ENCODE peak calls at places on chromosomes 11 and 22, in six cellular contexts. One of them, this sample, is unnamed.

GRCh38 chr22:47437110-47437509 is 674.7 kb downstream of the TBC1D22A start:
- DNase-seq in HCT116: no peak
- DNase-seq in AG09309: no peak
- DNase-seq in brain microvascular endothelial cell: no peak
- DNase-seq in Calu3: no peak
- DNase-seq in body of pancreas: no peak
- DNase-seq in this sample: no peak

GRCh38 chr22:44379817-44380560 is 67.2 kb upstream of the SHISAL1 start:
- DNase-seq in HCT116: no peak
- DNase-seq in AG09309: no peak
- DNase-seq in brain microvascular endothelial cell: no peak
- DNase-seq in Calu3: no peak
- DNase-seq in body of pancreas: no peak
- DNase-seq in this sample: no peak

GRCh38 chr22:48783821-48784266 is 1043.8 kb downstream of the BRD1 start:
- DNase-seq in HCT116: no peak
- DNase-seq in AG09309: no peak
- DNase-seq in brain microvascular endothelial cell: no peak
- DNase-seq in Calu3: no peak
- DNase-seq in body of pancreas: no peak
- DNase-seq in this sample: no peak

GRCh38 chr11:27013741-27014415 is 20.0 kb downstream of the FIBIN start:
- DNase-seq in HCT116: no peak
- DNase-seq in AG09309: peak
- DNase-seq in brain microvascular endothelial cell: peak
- DNase-seq in Calu3: no peak
- DNase-seq in body of pancreas: no peak
- DNase-seq in this sample: no peak

GRCh38 chr11:13160745-13161144 is 116.8 kb upstream of the BMAL1 start:
- DNase-seq in HCT116: no peak
- DNase-seq in AG09309: no peak
- DNase-seq in brain microvascular endothelial cell: no peak
- DNase-seq in Calu3: no peak
- DNase-seq in body of pancreas: no peak
- DNase-seq in this sample: no peak

GRCh38 chr11:123404626-123405025 is 25.4 kb upstream of the GRAMD1B start:
- DNase-seq in HCT116: no peak
- DNase-seq in AG09309: no peak
- DNase-seq in brain microvascular endothelial cell: no peak
- DNase-seq in Calu3: no peak
- DNase-seq in body of pancreas: no peak
- DNase-seq in this sample: no peak

GRCh38 chr11:124762077-124762623 is at the start of gene ESAM:
- DNase-seq in HCT116: no peak
- DNase-seq in AG09309: no peak
- DNase-seq in brain microvascular endothelial cell: no peak
- DNase-seq in Calu3: peak
- DNase-seq in body of pancreas: peak
- DNase-seq in this sample: no peak

GRCh38 chr11:42462558-42463310 is 849.1 kb upstream of the API5 start:
- DNase-seq in HCT116: no peak
- DNase-seq in AG09309: no peak
- DNase-seq in brain microvascular endothelial cell: peak
- DNase-seq in Calu3: no peak
- DNase-seq in body of pancreas: no peak
- DNase-seq in this sample: peak

GRCh38 chr11:74681686-74682651 is 49.3 kb downstream of the CHRDL2 start:
- DNase-seq in HCT116: no peak
- DNase-seq in AG09309: no peak
- DNase-seq in brain microvascular endothelial cell: no peak
- DNase-seq in Calu3: no peak
- DNase-seq in body of pancreas: peak
- DNase-seq in this sample: no peak

GRCh38 chr11:120574881-120575280 is 63.3 kb downstream of the GRIK4 start:
- DNase-seq in HCT116: no peak
- DNase-seq in AG09309: no peak
- DNase-seq in brain microvascular endothelial cell: no peak
- DNase-seq in Calu3: no peak
- DNase-seq in body of pancreas: no peak
- DNase-seq in this sample: no peak

GRCh38 chr22:28027453-28028448 is 108.7 kb upstream of the PITPNB start:
- DNase-seq in HCT116: no peak
- DNase-seq in AG09309: no peak
- DNase-seq in brain microvascular endothelial cell: no peak
- DNase-seq in Calu3: no peak
- DNase-seq in body of pancreas: no peak
- DNase-seq in this sample: no peak

GRCh38 chr22:36160499-36160942 is at the start of gene APOL3:
- DNase-seq in HCT116: no peak
- DNase-seq in AG09309: no peak
- DNase-seq in brain microvascular endothelial cell: peak
- DNase-seq in Calu3: peak
- DNase-seq in body of pancreas: peak
- DNase-seq in this sample: no peak

GRCh38 chr11:73149105-73149504 is 7.0 kb upstream of the FCHSD2 start:
- DNase-seq in HCT116: no peak
- DNase-seq in AG09309: no peak
- DNase-seq in brain microvascular endothelial cell: no peak
- DNase-seq in Calu3: no peak
- DNase-seq in body of pancreas: no peak
- DNase-seq in this sample: no peak

GRCh38 chr11:8357505-8357888 is 93.8 kb upstream of the LMO1 start:
- DNase-seq in HCT116: no peak
- DNase-seq in AG09309: no peak
- DNase-seq in brain microvascular endothelial cell: no peak
- DNase-seq in Calu3: no peak
- DNase-seq in body of pancreas: no peak
- DNase-seq in this sample: no peak

GRCh38 chr11:59556883-59557205 is 45.5 kb downstream of the OR4D9 start:
- DNase-seq in HCT116: no peak
- DNase-seq in AG09309: no peak
- DNase-seq in brain microvascular endothelial cell: peak
- DNase-seq in Calu3: no peak
- DNase-seq in body of pancreas: no peak
- DNase-seq in this sample: no peak

GRCh38 chr11:75667268-75667830 is 1.5 kb downstream of the MAP6 start:
- DNase-seq in HCT116: no peak
- DNase-seq in AG09309: no peak
- DNase-seq in brain microvascular endothelial cell: no peak
- DNase-seq in Calu3: peak
- DNase-seq in body of pancreas: peak
- DNase-seq in this sample: no peak

GRCh38 chr22:43313497-43314474 is 29.4 kb downstream of the SCUBE1 start:
- DNase-seq in HCT116: no peak
- DNase-seq in AG09309: peak
- DNase-seq in brain microvascular endothelial cell: no peak
- DNase-seq in Calu3: no peak
- DNase-seq in body of pancreas: peak
- DNase-seq in this sample: no peak

DNA sequence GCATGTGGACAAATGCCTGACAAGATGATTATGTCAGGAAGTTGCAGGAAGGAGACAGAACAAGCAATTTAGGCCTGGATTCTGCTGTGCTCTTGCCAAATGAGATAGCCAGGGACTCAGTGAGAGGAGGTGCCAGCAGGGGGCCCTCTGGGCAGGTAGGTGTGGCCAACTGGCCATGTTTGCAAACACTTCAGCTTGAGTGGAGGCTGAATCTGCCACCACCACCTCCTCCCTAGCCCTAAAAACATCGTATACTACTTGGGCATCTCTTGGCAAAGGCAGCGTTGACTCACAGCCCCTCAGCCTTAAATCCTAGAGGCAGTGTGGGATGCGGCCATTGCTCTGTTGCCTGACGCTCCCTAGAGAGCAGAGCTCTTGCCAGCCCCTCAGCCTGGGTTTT is 95.1 kb upstream of the PLET1 start:
- DNase-seq in HCT116: peak
- DNase-seq in AG09309: no peak
- DNase-seq in brain microvascular endothelial cell: no peak
- DNase-seq in Calu3: peak
- DNase-seq in body of pancreas: no peak
- DNase-seq in this sample: peak
- TF ChIP-seq CTCF in HCT116: peak
- TF ChIP-seq CTCF in AG09309: peak
- TF ChIP-seq CTCF in brain microvascular endothelial cell: peak
- TF ChIP-seq CTCF in Calu3: no peak
- TF ChIP-seq CTCF in body of pancreas: no peak
- TF ChIP-seq CTCF in this sample: peak

DNA sequence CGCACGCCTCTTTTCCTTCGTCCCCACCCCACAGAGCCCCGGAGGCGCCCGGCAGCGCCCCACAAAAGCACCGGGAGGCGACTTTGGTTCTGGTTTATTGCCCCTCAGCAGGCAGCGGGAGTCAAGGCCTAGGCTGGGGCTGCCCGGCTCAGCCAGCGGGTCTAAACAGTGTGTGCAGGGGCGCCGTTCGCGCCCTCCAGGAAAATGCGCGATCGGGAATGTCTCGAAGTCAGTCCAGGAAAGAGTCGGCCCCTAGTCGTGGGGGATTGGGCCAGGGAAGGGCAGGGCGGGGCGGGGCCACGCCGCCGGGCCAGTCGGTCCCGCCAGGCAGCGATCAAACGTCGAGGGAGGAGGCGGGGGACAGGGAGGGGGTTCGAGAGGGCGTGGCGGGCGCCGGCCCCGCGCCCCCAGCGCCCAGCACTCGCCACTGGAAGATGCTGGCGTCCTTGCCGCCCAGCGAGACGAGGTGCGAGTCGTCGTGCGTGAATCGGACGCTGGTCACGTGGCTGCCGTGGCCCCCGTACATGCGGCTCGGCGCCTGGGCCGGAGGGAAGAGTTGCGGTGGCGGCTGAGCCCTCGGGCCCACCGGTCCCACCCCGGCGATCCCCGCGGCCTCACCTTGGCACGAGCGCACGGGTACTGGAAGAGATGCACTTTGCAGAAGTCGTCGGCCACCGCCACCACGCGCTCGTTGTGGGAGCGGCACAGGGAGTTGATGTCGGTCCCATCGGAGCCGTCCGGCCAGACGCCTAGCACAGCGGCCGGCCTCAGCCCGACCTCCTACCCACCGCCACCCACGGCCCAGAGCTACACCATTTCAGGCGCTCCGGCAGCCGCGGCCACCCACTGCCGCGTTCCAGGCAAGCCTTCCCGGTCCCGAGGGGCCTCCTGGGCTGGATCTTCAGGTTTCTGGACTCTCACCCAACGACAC is 741 bp upstream of the MTA2 start:
- DNase-seq in HCT116: no peak
- DNase-seq in AG09309: no peak
- DNase-seq in brain microvascular endothelial cell: no peak
- DNase-seq in Calu3: peak
- DNase-seq in body of pancreas: peak
- DNase-seq in this sample: peak
- TF ChIP-seq CTCF in HCT116: no peak
- TF ChIP-seq CTCF in AG09309: peak
- TF ChIP-seq CTCF in brain microvascular endothelial cell: peak
- TF ChIP-seq CTCF in Calu3: no peak
- TF ChIP-seq CTCF in body of pancreas: peak
- TF ChIP-seq CTCF in this sample: peak

DNA sequence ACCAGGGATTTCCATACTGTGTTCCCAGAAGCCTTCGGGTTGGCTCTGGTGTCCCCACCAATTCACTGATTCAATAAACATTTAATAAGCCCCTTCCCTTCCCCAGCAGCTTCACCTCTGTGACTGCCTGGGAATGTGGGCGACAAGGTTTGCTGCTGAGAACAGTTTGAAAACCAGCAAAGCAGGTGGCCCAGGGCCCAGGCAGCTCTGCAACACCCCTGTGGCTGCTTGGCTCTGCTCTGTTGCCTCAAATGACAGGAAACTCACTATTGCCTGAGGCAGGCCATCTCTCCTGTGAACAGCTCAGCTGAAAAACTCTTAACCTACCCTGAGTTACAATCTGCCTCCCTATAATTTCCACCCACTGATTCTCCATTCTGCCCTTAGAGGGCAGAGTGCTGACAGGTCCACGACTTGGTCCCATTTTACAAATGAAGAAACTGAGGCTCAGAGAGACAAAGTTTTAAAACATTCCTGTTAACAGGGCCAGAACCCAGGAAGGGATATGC is 10.5 kb downstream of the ADORA2A start:
- DNase-seq in HCT116: no peak
- DNase-seq in AG09309: no peak
- DNase-seq in brain microvascular endothelial cell: no peak
- DNase-seq in Calu3: no peak
- DNase-seq in body of pancreas: no peak
- DNase-seq in this sample: peak
- TF ChIP-seq CTCF in HCT116: peak
- TF ChIP-seq CTCF in AG09309: peak
- TF ChIP-seq CTCF in brain microvascular endothelial cell: peak
- TF ChIP-seq CTCF in Calu3: no peak
- TF ChIP-seq CTCF in body of pancreas: no peak
- TF ChIP-seq CTCF in this sample: peak

GRCh38 chr22:40533712-40534378 is 102.7 kb downstream of the MRTFA start:
- DNase-seq in HCT116: no peak
- DNase-seq in AG09309: no peak
- DNase-seq in brain microvascular endothelial cell: peak
- DNase-seq in Calu3: no peak
- DNase-seq in body of pancreas: no peak
- DNase-seq in this sample: peak
- TF ChIP-seq CTCF in HCT116: no peak
- TF ChIP-seq CTCF in AG09309: no peak
- TF ChIP-seq CTCF in brain microvascular endothelial cell: no peak
- TF ChIP-seq CTCF in Calu3: no peak
- TF ChIP-seq CTCF in body of pancreas: no peak
- TF ChIP-seq CTCF in this sample: no peak

GRCh38 chr11:126012852-126013251 is 49.8 kb downstream of the CDON start:
- DNase-seq in HCT116: no peak
- DNase-seq in AG09309: no peak
- DNase-seq in brain microvascular endothelial cell: no peak
- DNase-seq in Calu3: no peak
- DNase-seq in body of pancreas: no peak
- DNase-seq in this sample: no peak
- TF ChIP-seq CTCF in HCT116: no peak
- TF ChIP-seq CTCF in AG09309: no peak
- TF ChIP-seq CTCF in brain microvascular endothelial cell: no peak
- TF ChIP-seq CTCF in Calu3: no peak
- TF ChIP-seq CTCF in body of pancreas: no peak
- TF ChIP-seq CTCF in this sample: no peak

GRCh38 chr11:119093951-119094815 is 7.5 kb downstream of the DPAGT1 start:
- DNase-seq in HCT116: no peak
- DNase-seq in AG09309: no peak
- DNase-seq in brain microvascular endothelial cell: peak
- DNase-seq in Calu3: peak
- DNase-seq in body of pancreas: peak
- DNase-seq in this sample: no peak

GRCh38 chr11:119092880-119093665 is 8.4 kb downstream of the HMBS start:
- DNase-seq in HCT116: no peak
- DNase-seq in AG09309: no peak
- DNase-seq in brain microvascular endothelial cell: no peak
- DNase-seq in Calu3: no peak
- DNase-seq in body of pancreas: peak
- DNase-seq in this sample: no peak

GRCh38 chr11:119093666-119093950 is 8.0 kb downstream of the DPAGT1 start:
- DNase-seq in HCT116: no peak
- DNase-seq in AG09309: no peak
- DNase-seq in brain microvascular endothelial cell: no peak
- DNase-seq in Calu3: no peak
- DNase-seq in body of pancreas: no peak
- DNase-seq in this sample: no peak

GRCh38 chr11:119094816-119095065 is 6.9 kb downstream of the DPAGT1 start:
- DNase-seq in HCT116: no peak
- DNase-seq in AG09309: peak
- DNase-seq in brain microvascular endothelial cell: peak
- DNase-seq in Calu3: peak
- DNase-seq in body of pancreas: peak
- DNase-seq in this sample: peak

GRCh38 chr11:119095066-119095880 is 6.4 kb downstream of the DPAGT1 start:
- DNase-seq in HCT116: peak
- DNase-seq in AG09309: peak
- DNase-seq in brain microvascular endothelial cell: peak
- DNase-seq in Calu3: peak
- DNase-seq in body of pancreas: peak
- DNase-seq in this sample: peak
- TF ChIP-seq CTCF in HCT116: no peak
- TF ChIP-seq CTCF in AG09309: no peak
- TF ChIP-seq CTCF in brain microvascular endothelial cell: no peak
- TF ChIP-seq CTCF in Calu3: no peak
- TF ChIP-seq CTCF in body of pancreas: peak
- TF ChIP-seq CTCF in this sample: peak